ENCODE peak calls at places on chromosomes 16 and 17, in seven cellular contexts. E, T, V, O, Z, D and G are unnamed samples.

GRCh38 chr16:70495425-70496182 is 27.8 kb downstream of the COG4 start:
- DNase-seq in T (no peak), V (no peak), D (no peak), Z (no peak), O (no peak), E (no peak), G (no peak)

GRCh38 chr17:31115168-31115567 is 20.4 kb downstream of the NF1 start:
- DNase-seq in Z (no peak), V (no peak), O (no peak), T (no peak), D (no peak), E (no peak), G (peak; percentile 30)

GRCh38 chr17:27879987-27880608 is 13.1 kb downstream of the LYRM9 start:
- DNase-seq in O (peak; percentile 75), V (peak; percentile 85), T (peak; percentile 69), Z (no peak), E (peak; percentile 46), D (peak; percentile 60), G (peak; percentile 51)

GRCh38 chr17:82374626-82375331 is 3.2 kb downstream of the UTS2R start:
- DNase-seq in D (no peak), E (no peak), T (no peak), Z (no peak), O (no peak), V (no peak), G (no peak)

GRCh38 chr17:19652595-19652994 is 4.0 kb downstream of the ALDH3A2 start:
- DNase-seq in D (peak; percentile 80), O (peak; percentile 43), Z (no peak), T (no peak), V (no peak), E (no peak), G (peak; percentile 10)

GRCh38 chr17:51818777-51819176 is 339.7 kb downstream of the CA10 start:
- DNase-seq in V (no peak), O (no peak), Z (no peak), E (no peak), D (no peak), T (no peak), G (no peak)

GRCh38 chr16:3861808-3862451 is 18.6 kb downstream of the CREBBP start:
- DNase-seq in V (no peak), T (no peak), D (no peak), O (no peak), E (no peak), Z (no peak), G (no peak)

GRCh38 chr16:30054959-30055553 is 10.5 kb upstream of the ALDOA start:
- DNase-seq in E (no peak), T (peak; percentile 85), V (no peak), D (no peak), O (no peak), Z (no peak), G (no peak)

GRCh38 chr17:75352079-75352569 is 53.4 kb downstream of the GRB2 start:
- DNase-seq in Z (no peak), V (peak; percentile 60), E (no peak), O (no peak), D (no peak), T (peak; percentile 47), G (no peak)

GRCh38 chr17:7440113-7440822 is 956 bp downstream of the FGF11 start:
- DNase-seq in Z (no peak), D (peak; percentile 22), T (peak; percentile 67), E (no peak), O (no peak), V (peak; percentile 78), G (no peak)

GRCh38 chr16:68486671-68487495 is 38.6 kb upstream of the SMPD3 start:
- DNase-seq in T (no peak), E (no peak), D (no peak), O (no peak), V (peak; percentile 45), Z (no peak), G (no peak)

GRCh38 chr17:34797724-34798123 is 163.5 kb downstream of the CCT6B start:
- DNase-seq in Z (no peak), V (peak; percentile 84), D (peak; percentile 23), E (no peak), O (peak; percentile 26), T (peak; percentile 24), G (peak; percentile 8)

GRCh38 chr17:17739388-17740066 is 58.3 kb downstream of the RAI1 start:
- DNase-seq in O (peak; percentile 43), E (peak; percentile 40), V (peak; percentile 79), T (no peak), Z (no peak), D (peak; percentile 68), G (peak; percentile 71)

GRCh38 chr16:48496571-48497095 is 111.4 kb upstream of the SIAH1 start:
- DNase-seq in D (no peak), Z (no peak), T (no peak), V (no peak), O (no peak), E (no peak), G (no peak)

GRCh38 chr17:15907290-15907689 is 37.6 kb upstream of the ADORA2B start:
- DNase-seq in E (no peak), T (no peak), D (no peak), V (no peak), Z (no peak), O (peak; percentile 58), G (no peak)

GRCh38 chr17:61411114-61411943 is 11.7 kb downstream of the TBX2 start:
- DNase-seq in O (no peak), T (no peak), D (peak; percentile 44), Z (no peak), E (peak; percentile 74), V (peak; percentile 79), G (peak; percentile 58)

GRCh38 chr16:73268311-73268997 is 220.5 kb upstream of the ZFHX3 start:
- DNase-seq in O (peak; percentile 7), V (no peak), E (no peak), D (peak; percentile 7), Z (no peak), T (no peak), G (peak; percentile 3)

GRCh38 chr16:9039208-9039607 is 52.2 kb upstream of the HAPSTR1 start:
- DNase-seq in D (peak; percentile 39), E (peak; percentile 14), O (peak; percentile 62), T (no peak), Z (no peak), V (no peak), G (no peak)

GRCh38 chr17:7627250-7628121 is at the start of gene SAT2:
- DNase-seq in Z (peak; percentile 80), O (peak; percentile 95), V (peak; percentile 96), E (peak; percentile 85), D (peak; percentile 95), T (peak; percentile 94), G (peak; percentile 93)

GRCh38 chr16:89049484-89050118 is 44.1 kb upstream of the ACSF3 start:
- DNase-seq in D (no peak), T (no peak), O (no peak), E (no peak), Z (no peak), V (peak; percentile 28), G (peak; percentile 13)

GRCh38 chr16:85733839-85734170 is 17.1 kb downstream of the C16orf74 start:
- DNase-seq in T (no peak), Z (no peak), O (no peak), D (no peak), V (no peak), E (no peak), G (no peak)

GRCh38 chr16:86396918-86397317 is 113.4 kb upstream of the FOXF1 start:
- DNase-seq in E (peak; percentile 96), D (peak; percentile 80), O (peak; percentile 72), V (peak; percentile 74), T (no peak), Z (no peak), G (peak; percentile 91)

GRCh38 chr17:17570798-17571716 is 20.5 kb downstream of the PEMT start:
- DNase-seq in O (no peak), E (no peak), V (peak; percentile 47), T (no peak), D (no peak), Z (no peak), G (no peak)

GRCh38 chr17:10752696-10753095 is 22.9 kb upstream of the TMEM220 start:
- DNase-seq in T (no peak), D (no peak), E (no peak), Z (no peak), V (no peak), O (no peak), G (no peak)

GRCh38 chr16:964696-965395 is 5.9 kb downstream of the LMF1 start:
- DNase-seq in E (no peak), Z (no peak), D (no peak), V (no peak), T (no peak), O (no peak), G (no peak)

GRCh38 chr16:50167603-50168002 is 14.5 kb downstream of the TENT4B start:
- DNase-seq in V (no peak), O (no peak), T (no peak), E (no peak), Z (no peak), D (no peak), G (no peak)

GRCh38 chr17:77537566-77537965 is 396.8 kb downstream of the SEC14L1 start:
- DNase-seq in V (no peak), E (no peak), O (no peak), D (no peak), Z (no peak), T (no peak), G (no peak)
- TF ChIP-seq CTCF in V (no peak), E (no peak), O (no peak), D (no peak), Z (no peak), T (no peak), G (no peak)

GRCh38 chr16:19884611-19885455 is at the start of gene GPRC5B:
- DNase-seq in E (no peak), Z (no peak), V (peak; percentile 84), O (peak; percentile 46), T (peak; percentile 62), D (peak; percentile 36), G (no peak)
- TF ChIP-seq CTCF in E (no peak), Z (no peak), V (no peak), O (no peak), T (no peak), D (no peak), G (no peak)

GRCh38 chr17:47791025-47791424 is 30.6 kb downstream of the OSBPL7 start:
- DNase-seq in O (no peak), Z (no peak), V (no peak), T (no peak), D (no peak), E (no peak), G (no peak)

GRCh38 chr17:47792457-47792856 is 29.1 kb downstream of the OSBPL7 start:
- DNase-seq in T (no peak), D (no peak), V (no peak), Z (no peak), O (no peak), E (no peak), G (no peak)

GRCh38 chr17:47792979-47793378 is 28.6 kb downstream of the OSBPL7 start:
- DNase-seq in T (no peak), E (no peak), V (no peak), D (no peak), O (no peak), Z (no peak), G (no peak)

GRCh38 chr17:47785538-47786123 is 36.0 kb downstream of the OSBPL7 start:
- DNase-seq in E (no peak), T (no peak), D (peak; percentile 30), V (peak; percentile 47), O (peak; percentile 50), Z (no peak), G (no peak)

GRCh38 chr17:47789611-47790520 is 31.7 kb downstream of the OSBPL7 start:
- DNase-seq in E (peak; percentile 19), O (peak; percentile 54), V (peak; percentile 69), D (peak; percentile 34), T (no peak), Z (no peak), G (peak; percentile 42)
- TF ChIP-seq CTCF in E (peak; percentile 67), O (peak; percentile 37), V (peak; percentile 49), D (peak; percentile 54), T (peak; percentile 51), Z (peak; percentile 58), G (peak; percentile 54)

GRCh38 chr17:73544333-73544732 is 99.9 kb downstream of the SDK2 start:
- DNase-seq in E (no peak), D (no peak), T (no peak), O (no peak), V (no peak), Z (no peak), G (no peak)
- TF ChIP-seq CTCF in E (no peak), D (no peak), T (no peak), O (no peak), V (no peak), Z (no peak), G (no peak)